ENCODE peak calls at places on chromosomes 7 and 10, in nine cellular contexts. One of them, this sample, is unnamed.
A peak's percentile ranks its signal among the peaks of the same experiment; 100 is the strongest.

GRCh38 chr10:80506189-80506575 is 31.5 kb upstream of the SH2D4B start:
- DNase-seq in Calu3: peak; percentile 60
- DNase-seq in HFFc6: peak; percentile 70
- DNase-seq in AG10803: no peak
- DNase-seq in brain microvascular endothelial cell: peak; percentile 79
- DNase-seq in RWPE1: peak; percentile 92
- DNase-seq in choroid plexus epithelial cell: peak; percentile 67
- DNase-seq in GM23338: no peak
- DNase-seq in dorsolateral prefrontal cortex: no peak
- DNase-seq in this sample: peak; percentile 33

GRCh38 chr7:146090023-146090645 is 26.5 kb upstream of the CNTNAP2 start:
- DNase-seq in Calu3: peak; percentile 1
- DNase-seq in HFFc6: no peak
- DNase-seq in RWPE1: peak; percentile 18
- DNase-seq in GM23338: peak; percentile 56
- DNase-seq in dorsolateral prefrontal cortex: no peak
- DNase-seq in brain microvascular endothelial cell: no peak
- DNase-seq in AG10803: no peak
- DNase-seq in choroid plexus epithelial cell: peak; percentile 74
- DNase-seq in this sample: peak; percentile 62

GRCh38 chr7:124879771-124880170 is 49.9 kb downstream of the POT1 start:
- DNase-seq in HFFc6: no peak
- DNase-seq in dorsolateral prefrontal cortex: no peak
- DNase-seq in Calu3: no peak
- DNase-seq in choroid plexus epithelial cell: no peak
- DNase-seq in AG10803: no peak
- DNase-seq in GM23338: no peak
- DNase-seq in RWPE1: no peak
- DNase-seq in brain microvascular endothelial cell: no peak
- DNase-seq in this sample: no peak

GRCh38 chr7:101858437-101859385 is 41.3 kb downstream of the CUX1 start:
- DNase-seq in Calu3: no peak
- DNase-seq in dorsolateral prefrontal cortex: no peak
- DNase-seq in brain microvascular endothelial cell: no peak
- DNase-seq in AG10803: no peak
- DNase-seq in choroid plexus epithelial cell: no peak
- DNase-seq in RWPE1: no peak
- DNase-seq in HFFc6: no peak
- DNase-seq in GM23338: no peak
- DNase-seq in this sample: no peak

GRCh38 chr7:158263110-158263963 is 324.3 kb downstream of the PTPRN2 start:
- DNase-seq in Calu3: no peak
- DNase-seq in HFFc6: no peak
- DNase-seq in GM23338: no peak
- DNase-seq in dorsolateral prefrontal cortex: peak; percentile 17
- DNase-seq in RWPE1: no peak
- DNase-seq in choroid plexus epithelial cell: no peak
- DNase-seq in AG10803: no peak
- DNase-seq in brain microvascular endothelial cell: no peak
- DNase-seq in this sample: no peak

GRCh38 chr7:140595468-140596147 is 45.0 kb downstream of the DENND2A start:
- DNase-seq in AG10803: peak; percentile 31
- DNase-seq in GM23338: peak; percentile 41
- DNase-seq in RWPE1: no peak
- DNase-seq in choroid plexus epithelial cell: no peak
- DNase-seq in HFFc6: no peak
- DNase-seq in brain microvascular endothelial cell: no peak
- DNase-seq in dorsolateral prefrontal cortex: no peak
- DNase-seq in Calu3: no peak
- DNase-seq in this sample: peak; percentile 35

GRCh38 chr7:130360518-130360917 is 15.9 kb downstream of the CPA5 start:
- DNase-seq in HFFc6: no peak
- DNase-seq in choroid plexus epithelial cell: no peak
- DNase-seq in dorsolateral prefrontal cortex: no peak
- DNase-seq in RWPE1: no peak
- DNase-seq in GM23338: no peak
- DNase-seq in brain microvascular endothelial cell: no peak
- DNase-seq in Calu3: no peak
- DNase-seq in AG10803: no peak
- DNase-seq in this sample: no peak

GRCh38 chr10:93819520-93819919 is 61.8 kb downstream of the LGI1 start:
- DNase-seq in HFFc6: no peak
- DNase-seq in RWPE1: no peak
- DNase-seq in AG10803: no peak
- DNase-seq in GM23338: no peak
- DNase-seq in brain microvascular endothelial cell: no peak
- DNase-seq in choroid plexus epithelial cell: no peak
- DNase-seq in dorsolateral prefrontal cortex: no peak
- DNase-seq in Calu3: no peak
- DNase-seq in this sample: no peak

GRCh38 chr10:11760861-11761260 is 18.7 kb downstream of the ECHDC3 start:
- DNase-seq in RWPE1: no peak
- DNase-seq in brain microvascular endothelial cell: no peak
- DNase-seq in AG10803: no peak
- DNase-seq in dorsolateral prefrontal cortex: no peak
- DNase-seq in HFFc6: no peak
- DNase-seq in GM23338: no peak
- DNase-seq in choroid plexus epithelial cell: no peak
- DNase-seq in Calu3: no peak
- DNase-seq in this sample: no peak

GRCh38 chr10:110207805-110208613 is 604 bp downstream of the MXI1 start:
- DNase-seq in RWPE1: peak; percentile 38
- DNase-seq in AG10803: peak; percentile 31
- DNase-seq in brain microvascular endothelial cell: no peak
- DNase-seq in HFFc6: peak; percentile 13
- DNase-seq in Calu3: no peak
- DNase-seq in choroid plexus epithelial cell: peak; percentile 44
- DNase-seq in GM23338: peak; percentile 74
- DNase-seq in dorsolateral prefrontal cortex: no peak
- DNase-seq in this sample: peak; percentile 39

GRCh38 chr10:103918053-103918846 is at the start of gene STN1:
- DNase-seq in choroid plexus epithelial cell: peak; percentile 99
- DNase-seq in brain microvascular endothelial cell: peak; percentile 96
- DNase-seq in AG10803: peak; percentile 96
- DNase-seq in RWPE1: peak; percentile 97
- DNase-seq in Calu3: peak; percentile 94
- DNase-seq in dorsolateral prefrontal cortex: peak; percentile 98
- DNase-seq in HFFc6: peak; percentile 96
- DNase-seq in GM23338: peak; percentile 99
- DNase-seq in this sample: peak; percentile 94
- TF ChIP-seq CTCF in choroid plexus epithelial cell: no peak
- TF ChIP-seq CTCF in brain microvascular endothelial cell: peak; percentile 21
- TF ChIP-seq CTCF in AG10803: peak; percentile 25
- TF ChIP-seq CTCF in RWPE1: no peak
- TF ChIP-seq CTCF in Calu3: no peak
- TF ChIP-seq CTCF in dorsolateral prefrontal cortex: no peak
- TF ChIP-seq CTCF in HFFc6: peak; percentile 45
- TF ChIP-seq CTCF in GM23338: peak; percentile 50
- TF ChIP-seq CTCF in this sample: no peak

GRCh38 chr10:68223535-68224165 is 8.3 kb downstream of the ATOH7 start:
- DNase-seq in RWPE1: no peak
- DNase-seq in AG10803: no peak
- DNase-seq in brain microvascular endothelial cell: no peak
- DNase-seq in Calu3: peak; percentile 43
- DNase-seq in dorsolateral prefrontal cortex: no peak
- DNase-seq in HFFc6: no peak
- DNase-seq in choroid plexus epithelial cell: no peak
- DNase-seq in GM23338: peak; percentile 80
- DNase-seq in this sample: no peak
- TF ChIP-seq CTCF in RWPE1: no peak
- TF ChIP-seq CTCF in AG10803: no peak
- TF ChIP-seq CTCF in brain microvascular endothelial cell: peak; percentile 24
- TF ChIP-seq CTCF in Calu3: no peak
- TF ChIP-seq CTCF in dorsolateral prefrontal cortex: no peak
- TF ChIP-seq CTCF in HFFc6: peak; percentile 27
- TF ChIP-seq CTCF in choroid plexus epithelial cell: peak; percentile 30
- TF ChIP-seq CTCF in GM23338: peak; percentile 34
- TF ChIP-seq CTCF in this sample: no peak

GRCh38 chr7:151018421-151019129 is 5.7 kb downstream of the ATG9B start:
- DNase-seq in AG10803: no peak
- DNase-seq in GM23338: peak; percentile 65
- DNase-seq in RWPE1: no peak
- DNase-seq in Calu3: peak; percentile 58
- DNase-seq in HFFc6: no peak
- DNase-seq in choroid plexus epithelial cell: peak; percentile 44
- DNase-seq in brain microvascular endothelial cell: no peak
- DNase-seq in dorsolateral prefrontal cortex: no peak
- DNase-seq in this sample: no peak
- TF ChIP-seq CTCF in AG10803: no peak
- TF ChIP-seq CTCF in GM23338: no peak
- TF ChIP-seq CTCF in RWPE1: peak; percentile 67
- TF ChIP-seq CTCF in Calu3: no peak
- TF ChIP-seq CTCF in HFFc6: peak; percentile 56
- TF ChIP-seq CTCF in choroid plexus epithelial cell: no peak
- TF ChIP-seq CTCF in brain microvascular endothelial cell: no peak
- TF ChIP-seq CTCF in dorsolateral prefrontal cortex: no peak
- TF ChIP-seq CTCF in this sample: no peak

GRCh38 chr10:67666416-67667043 is 29.5 kb downstream of the CTNNA3 start:
- DNase-seq in brain microvascular endothelial cell: no peak
- DNase-seq in Calu3: no peak
- DNase-seq in AG10803: peak; percentile 16
- DNase-seq in GM23338: peak; percentile 50
- DNase-seq in dorsolateral prefrontal cortex: no peak
- DNase-seq in HFFc6: peak; percentile 2
- DNase-seq in choroid plexus epithelial cell: peak; percentile 56
- DNase-seq in RWPE1: peak; percentile 26
- DNase-seq in this sample: peak; percentile 47
- TF ChIP-seq CTCF in brain microvascular endothelial cell: peak; percentile 26
- TF ChIP-seq CTCF in Calu3: peak; percentile 66
- TF ChIP-seq CTCF in AG10803: peak; percentile 48
- TF ChIP-seq CTCF in GM23338: peak; percentile 76
- TF ChIP-seq CTCF in dorsolateral prefrontal cortex: peak; percentile 56
- TF ChIP-seq CTCF in HFFc6: peak; percentile 77
- TF ChIP-seq CTCF in choroid plexus epithelial cell: peak; percentile 52
- TF ChIP-seq CTCF in RWPE1: peak; percentile 44
- TF ChIP-seq CTCF in this sample: peak; percentile 31

GRCh38 chr10:100482834-100483185 is 20.0 kb downstream of the WNT8B start:
- DNase-seq in GM23338: no peak
- DNase-seq in AG10803: no peak
- DNase-seq in dorsolateral prefrontal cortex: no peak
- DNase-seq in choroid plexus epithelial cell: no peak
- DNase-seq in brain microvascular endothelial cell: no peak
- DNase-seq in RWPE1: no peak
- DNase-seq in HFFc6: no peak
- DNase-seq in Calu3: no peak
- DNase-seq in this sample: no peak

GRCh38 chr10:100483876-100484666 is 21.3 kb downstream of the WNT8B start:
- DNase-seq in HFFc6: no peak
- DNase-seq in dorsolateral prefrontal cortex: no peak
- DNase-seq in Calu3: no peak
- DNase-seq in brain microvascular endothelial cell: no peak
- DNase-seq in choroid plexus epithelial cell: no peak
- DNase-seq in AG10803: no peak
- DNase-seq in RWPE1: no peak
- DNase-seq in GM23338: no peak
- DNase-seq in this sample: no peak

GRCh38 chr10:100482181-100482833 is 19.5 kb downstream of the WNT8B start:
- DNase-seq in RWPE1: peak; percentile 46
- DNase-seq in HFFc6: peak; percentile 19
- DNase-seq in dorsolateral prefrontal cortex: peak; percentile 67
- DNase-seq in choroid plexus epithelial cell: peak; percentile 74
- DNase-seq in GM23338: peak; percentile 89
- DNase-seq in AG10803: peak; percentile 70
- DNase-seq in brain microvascular endothelial cell: peak; percentile 48
- DNase-seq in Calu3: peak; percentile 65
- DNase-seq in this sample: peak; percentile 41

GRCh38 chr10:100480002-100480401 is 17.2 kb downstream of the WNT8B start:
- DNase-seq in RWPE1: no peak
- DNase-seq in brain microvascular endothelial cell: no peak
- DNase-seq in dorsolateral prefrontal cortex: no peak
- DNase-seq in AG10803: no peak
- DNase-seq in HFFc6: no peak
- DNase-seq in choroid plexus epithelial cell: no peak
- DNase-seq in Calu3: no peak
- DNase-seq in GM23338: no peak
- DNase-seq in this sample: no peak

GRCh38 chr10:100481462-100482081 is 18.8 kb downstream of the WNT8B start:
- DNase-seq in dorsolateral prefrontal cortex: peak; percentile 82
- DNase-seq in AG10803: peak; percentile 77
- DNase-seq in HFFc6: peak; percentile 76
- DNase-seq in brain microvascular endothelial cell: peak; percentile 89
- DNase-seq in RWPE1: peak; percentile 97
- DNase-seq in GM23338: peak; percentile 92
- DNase-seq in Calu3: peak; percentile 84
- DNase-seq in choroid plexus epithelial cell: peak; percentile 88
- DNase-seq in this sample: peak; percentile 89
- TF ChIP-seq CTCF in dorsolateral prefrontal cortex: no peak
- TF ChIP-seq CTCF in AG10803: peak; percentile 6
- TF ChIP-seq CTCF in HFFc6: no peak
- TF ChIP-seq CTCF in brain microvascular endothelial cell: no peak
- TF ChIP-seq CTCF in RWPE1: no peak
- TF ChIP-seq CTCF in GM23338: no peak
- TF ChIP-seq CTCF in Calu3: no peak
- TF ChIP-seq CTCF in choroid plexus epithelial cell: no peak
- TF ChIP-seq CTCF in this sample: no peak

DNA sequence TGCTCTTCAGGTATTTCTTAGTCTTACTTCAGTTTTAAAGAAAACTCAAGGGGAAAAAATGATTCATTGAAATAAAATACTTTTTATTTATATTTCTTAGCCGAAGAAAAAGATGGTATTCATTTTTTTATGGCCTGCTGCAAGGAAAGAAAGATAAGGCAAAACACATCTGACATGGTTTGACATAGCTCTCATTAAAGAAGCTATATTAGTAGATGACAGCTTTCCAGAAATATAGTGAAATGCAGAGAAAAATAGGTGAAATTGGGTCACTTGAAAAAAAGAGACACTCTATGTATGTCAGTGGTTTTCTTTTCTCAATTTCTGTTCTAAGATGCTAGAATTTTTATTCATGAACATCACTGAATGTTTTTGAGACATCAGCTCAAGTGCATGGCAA is 438.3 kb downstream of the PLXDC2 start:
- DNase-seq in RWPE1: no peak
- DNase-seq in GM23338: no peak
- DNase-seq in choroid plexus epithelial cell: no peak
- DNase-seq in AG10803: no peak
- DNase-seq in dorsolateral prefrontal cortex: no peak
- DNase-seq in brain microvascular endothelial cell: no peak
- DNase-seq in Calu3: no peak
- DNase-seq in HFFc6: no peak
- DNase-seq in this sample: no peak
- TF ChIP-seq CTCF in RWPE1: no peak
- TF ChIP-seq CTCF in GM23338: no peak
- TF ChIP-seq CTCF in choroid plexus epithelial cell: no peak
- TF ChIP-seq CTCF in AG10803: no peak
- TF ChIP-seq CTCF in dorsolateral prefrontal cortex: no peak
- TF ChIP-seq CTCF in brain microvascular endothelial cell: no peak
- TF ChIP-seq CTCF in Calu3: no peak
- TF ChIP-seq CTCF in HFFc6: no peak
- TF ChIP-seq CTCF in this sample: no peak

This sample was measured in MCF 10A.